ENCODE peak calls at places on chromosomes 6 and 20, in ten cellular contexts. V is heart right ventricle, Z is right atrium auricular region, X is cardiac muscle cell, E is HFFc6, F is PC-9, S is A549, G is transverse colon, I is GM12865, A is foreskin fibroblast. B is an unnamed sample.

GRCh38 chr6:96089173-96089572 is 73.4 kb downstream of the FUT9 start:
- DNase-seq in V (no peak), Z (no peak), X (peak), E (no peak), F (no peak), S (peak), G (no peak), I (peak), A (no peak), B (no peak)

GRCh38 chr6:8627085-8627861 is 191.9 kb upstream of the SLC35B3 start:
- DNase-seq in V (no peak), Z (no peak), X (no peak), E (no peak), F (no peak), S (peak), G (no peak), I (peak), A (peak), B (no peak)

GRCh38 chr6:127520061-127520460 is 926 bp upstream of the MTCL3 start:
- DNase-seq in V (no peak), Z (no peak), X (peak), E (no peak), F (no peak), S (peak), G (no peak), I (no peak), A (peak), B (no peak)

GRCh38 chr6:145744619-145745018 is 9.3 kb upstream of the EPM2A start:
- DNase-seq in V (no peak), Z (no peak), X (no peak), E (no peak), F (no peak), S (no peak), G (no peak), I (no peak), A (no peak), B (no peak)

GRCh38 chr6:43984442-43985321 is 142.6 kb downstream of the MRPL14 start:
- DNase-seq in V (no peak), Z (no peak), X (no peak), E (no peak), F (no peak), S (no peak), G (no peak), I (no peak), A (no peak), B (no peak)

GRCh38 chr6:5086294-5086890 is 1.3 kb downstream of the PPP1R3G start:
- DNase-seq in V (no peak), Z (no peak), X (no peak), E (no peak), F (no peak), S (no peak), G (no peak), I (no peak), A (no peak), B (no peak)

GRCh38 chr20:47315339-47315662 is 41.2 kb downstream of the ZMYND8 start:
- DNase-seq in V (no peak), Z (no peak), X (no peak), E (no peak), F (no peak), S (peak), G (no peak), I (no peak), A (peak), B (no peak)

GRCh38 chr6:53026526-53026925 is 31.4 kb upstream of the GSTA4 start:
- DNase-seq in V (no peak), Z (no peak), X (no peak), E (no peak), F (no peak), S (no peak), G (no peak), I (no peak), A (no peak), B (no peak)

GRCh38 chr6:7402746-7403145 is 13.1 kb downstream of the RIOK1 start:
- DNase-seq in V (no peak), Z (no peak), X (no peak), E (no peak), F (no peak), S (no peak), G (no peak), I (no peak), A (no peak), B (no peak)

GRCh38 chr6:52389626-52390360 is 27.8 kb downstream of the PAQR8 start:
- DNase-seq in V (no peak), Z (peak), X (no peak), E (peak), F (peak), S (peak), G (peak), I (peak), A (peak), B (no peak)

GRCh38 chr6:73085362-73085975 is 139.8 kb downstream of the KHDC1L start:
- DNase-seq in V (no peak), Z (no peak), X (peak), E (no peak), F (no peak), S (no peak), G (no peak), I (peak), A (no peak), B (no peak)

GRCh38 chr6:14074723-14075503 is 42.7 kb upstream of the CD83 start:
- DNase-seq in V (peak), Z (no peak), X (peak), E (no peak), F (no peak), S (peak), G (no peak), I (peak), A (peak), B (no peak)

GRCh38 chr6:56749632-56750151 is 107.0 kb upstream of the DST start:
- DNase-seq in V (no peak), Z (no peak), X (no peak), E (peak), F (peak), S (no peak), G (no peak), I (no peak), A (peak), B (no peak)

GRCh38 chr20:9474835-9475413 is 39.5 kb upstream of the LAMP5 start:
- DNase-seq in V (no peak), Z (no peak), X (no peak), E (no peak), F (no peak), S (no peak), G (no peak), I (no peak), A (peak), B (no peak)

GRCh38 chr6:166624275-166624674 is 2.8 kb downstream of the RPS6KA2 start:
- DNase-seq in V (peak), Z (peak), X (no peak), E (peak), F (no peak), S (no peak), G (no peak), I (no peak), A (peak), B (no peak)

GRCh38 chr20:53599039-53599362 is 5.4 kb upstream of the ZNF217 start:
- DNase-seq in V (no peak), Z (no peak), X (no peak), E (no peak), F (no peak), S (no peak), G (no peak), I (no peak), A (no peak), B (no peak)

GRCh38 chr20:44585042-44585968 is 2.9 kb downstream of the PKIG start:
- DNase-seq in V (no peak), Z (no peak), X (no peak), E (no peak), F (no peak), S (no peak), G (no peak), I (peak), A (no peak), B (no peak)

GRCh38 chr6:163165922-163166321 is 248.6 kb upstream of the QKI start:
- DNase-seq in V (no peak), Z (no peak), X (no peak), E (no peak), F (no peak), S (no peak), G (no peak), I (no peak), A (peak), B (no peak)

GRCh38 chr6:130453230-130453629 is 87.4 kb downstream of the TMEM200A start:
- DNase-seq in V (no peak), Z (no peak), X (no peak), E (peak), F (no peak), S (peak), G (no peak), I (peak), A (no peak), B (no peak)

GRCh38 chr20:51378171-51378928 is 164.2 kb downstream of the NFATC2 start:
- DNase-seq in V (no peak), Z (no peak), X (peak), E (no peak), F (no peak), S (peak), G (no peak), I (peak), A (no peak), B (no peak)
- TF ChIP-seq CTCF in V (no peak), Z (no peak), X (no peak), E (no peak), F (no peak), S (no peak), G (no peak), I (peak), A (no peak), B (no peak)

DNA sequence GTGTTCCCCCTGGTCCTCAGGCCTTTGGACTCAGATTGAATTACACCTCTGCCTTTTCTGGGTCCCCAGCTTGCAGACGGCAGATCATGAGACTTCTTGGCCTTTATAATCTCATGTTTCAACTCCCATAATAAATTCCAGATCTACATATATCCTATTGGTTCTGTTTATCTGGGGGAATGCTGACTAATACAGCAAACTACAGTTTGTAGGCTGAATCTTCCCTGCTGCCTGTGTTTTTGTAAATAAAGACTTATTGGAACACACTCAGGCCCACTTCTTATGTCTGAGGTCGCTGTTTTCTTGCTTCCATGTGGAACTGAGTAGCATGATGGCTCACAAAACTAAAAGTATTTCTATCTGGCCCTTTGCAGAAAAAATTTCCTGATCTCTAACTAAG is 184.7 kb downstream of the HDGFL1 start:
- DNase-seq in V (no peak), Z (no peak), X (no peak), E (no peak), F (no peak), S (no peak), G (no peak), I (no peak), A (peak), B (no peak)
- TF ChIP-seq CTCF in V (no peak), Z (no peak), X (no peak), E (no peak), F (no peak), S (no peak), G (no peak), I (no peak), A (no peak), B (no peak)

GRCh38 chr6:54267798-54268197 is 40.4 kb upstream of the TINAG start:
- DNase-seq in V (no peak), Z (no peak), X (peak), E (peak), F (no peak), S (peak), G (peak), I (peak), A (peak), B (no peak)
- TF ChIP-seq CTCF in V (no peak), Z (no peak), X (peak), E (peak), F (peak), S (peak), G (peak), I (peak), A (peak), B (peak)

GRCh38 chr6:105509506-105510331 is 106.8 kb upstream of the PREP start:
- DNase-seq in V (peak), Z (no peak), X (peak), E (no peak), F (no peak), S (peak), G (no peak), I (no peak), A (peak), B (no peak)
- TF ChIP-seq CTCF in V (no peak), Z (peak), X (peak), E (peak), F (no peak), S (peak), G (no peak), I (no peak), A (peak), B (peak)

GRCh38 chr6:36700071-36700811 is 2.6 kb downstream of the RAB44 start:
- DNase-seq in V (no peak), Z (no peak), X (no peak), E (no peak), F (peak), S (no peak), G (no peak), I (no peak), A (no peak), B (no peak)

GRCh38 chr6:36702656-36703055 is 5.0 kb downstream of the RAB44 start:
- DNase-seq in V (no peak), Z (no peak), X (no peak), E (no peak), F (peak), S (no peak), G (no peak), I (no peak), A (no peak), B (no peak)

GRCh38 chr6:36703081-36703606 is 5.5 kb downstream of the RAB44 start:
- DNase-seq in V (no peak), Z (no peak), X (no peak), E (no peak), F (no peak), S (no peak), G (no peak), I (no peak), A (no peak), B (no peak)

GRCh38 chr6:36700812-36701211 is 3.2 kb downstream of the RAB44 start:
- DNase-seq in V (no peak), Z (no peak), X (no peak), E (no peak), F (peak), S (no peak), G (no peak), I (no peak), A (no peak), B (no peak)

DNA sequence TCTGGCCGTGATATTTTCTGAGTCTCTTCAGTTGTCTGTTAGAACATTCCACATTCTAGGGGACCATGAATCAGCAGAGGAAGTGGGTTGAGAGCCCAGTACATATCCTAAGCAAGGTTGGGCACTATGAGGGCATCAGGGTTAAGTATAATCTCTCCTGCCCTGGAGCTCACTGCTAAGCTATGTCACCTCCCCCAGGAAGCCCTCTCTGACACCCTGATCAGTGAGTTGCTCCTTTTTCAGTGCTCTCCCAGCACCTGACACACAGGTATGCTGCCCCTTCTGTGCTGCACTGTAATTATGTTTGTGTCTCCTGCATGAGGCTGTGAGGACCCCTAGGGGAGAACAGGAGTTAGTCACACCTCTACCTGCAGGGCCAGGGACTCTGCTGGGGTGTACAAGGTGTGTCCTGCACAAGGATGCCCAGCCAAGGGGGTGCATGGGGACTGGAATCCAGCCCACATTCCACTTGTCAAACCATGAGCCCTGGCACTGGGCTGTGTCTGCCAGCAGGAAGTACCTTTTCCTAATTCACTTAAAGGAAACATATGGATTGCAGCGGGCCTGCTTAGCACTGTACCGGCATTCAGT is 3.9 kb downstream of the RAB44 start:
- DNase-seq in V (no peak), Z (no peak), X (no peak), E (peak), F (peak), S (no peak), G (no peak), I (peak), A (peak), B (no peak)
- TF ChIP-seq CTCF in V (no peak), Z (no peak), X (no peak), E (no peak), F (peak), S (peak), G (no peak), I (peak), A (no peak), B (peak)

DNA sequence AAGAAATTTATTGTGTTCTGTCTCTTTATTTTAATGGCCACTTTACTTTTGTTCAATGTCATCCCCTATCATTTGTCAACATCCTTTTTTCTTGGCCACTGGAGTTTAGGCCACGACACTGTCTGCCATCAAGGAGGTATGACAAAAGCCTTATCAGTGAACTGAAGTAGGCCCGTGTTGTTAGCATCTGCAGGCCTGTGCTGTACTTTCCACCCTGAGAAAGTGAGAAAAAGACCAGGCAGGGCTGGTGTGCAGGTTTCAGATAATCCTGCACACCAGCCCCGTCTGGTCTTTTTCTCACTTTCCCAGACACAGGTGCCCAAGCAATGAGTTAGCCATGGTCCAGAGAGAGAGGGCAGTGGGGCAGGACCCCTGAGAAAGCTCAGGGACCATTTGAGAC is 57.6 kb downstream of the GOPC start:
- DNase-seq in V (no peak), Z (no peak), X (peak), E (no peak), F (no peak), S (no peak), G (no peak), I (no peak), A (no peak), B (no peak)
- TF ChIP-seq CTCF in V (no peak), Z (no peak), X (no peak), E (no peak), F (no peak), S (no peak), G (no peak), I (no peak), A (no peak), B (no peak)

GRCh38 chr20:1178623-1179022 is 6.2 kb downstream of the TMEM74B start:
- DNase-seq in V (no peak), Z (no peak), X (no peak), E (no peak), F (no peak), S (no peak), G (no peak), I (no peak), A (no peak), B (no peak)

GRCh38 chr20:1174787-1175186 is 10.0 kb downstream of the TMEM74B start:
- DNase-seq in V (no peak), Z (no peak), X (no peak), E (no peak), F (no peak), S (no peak), G (no peak), I (no peak), A (no peak), B (no peak)

GRCh38 chr20:1178103-1178502 is 6.7 kb downstream of the TMEM74B start:
- DNase-seq in V (no peak), Z (no peak), X (no peak), E (no peak), F (no peak), S (no peak), G (no peak), I (no peak), A (no peak), B (no peak)

GRCh38 chr20:1180949-1181348 is 3.8 kb downstream of the TMEM74B start:
- DNase-seq in V (no peak), Z (no peak), X (no peak), E (no peak), F (no peak), S (no peak), G (no peak), I (no peak), A (no peak), B (no peak)

GRCh38 chr20:1177680-1178079 is 7.1 kb downstream of the TMEM74B start:
- DNase-seq in V (no peak), Z (no peak), X (peak), E (no peak), F (no peak), S (peak), G (no peak), I (no peak), A (peak), B (no peak)
- TF ChIP-seq CTCF in V (no peak), Z (no peak), X (no peak), E (peak), F (no peak), S (peak), G (no peak), I (no peak), A (no peak), B (peak)

GRCh38 chr6:16275230-16275574 is 36.8 kb downstream of the GMPR start:
- DNase-seq in V (no peak), Z (no peak), X (no peak), E (no peak), F (no peak), S (no peak), G (no peak), I (no peak), A (no peak), B (no peak)

GRCh38 chr6:16274519-16275229 is 36.3 kb downstream of the GMPR start:
- DNase-seq in V (no peak), Z (no peak), X (no peak), E (no peak), F (no peak), S (no peak), G (no peak), I (no peak), A (no peak), B (no peak)

GRCh38 chr6:16278048-16278724 is 39.8 kb downstream of the GMPR start:
- DNase-seq in V (no peak), Z (no peak), X (peak), E (no peak), F (no peak), S (no peak), G (no peak), I (no peak), A (no peak), B (no peak)

GRCh38 chr6:16278750-16279149 is 40.4 kb downstream of the GMPR start:
- DNase-seq in V (no peak), Z (no peak), X (no peak), E (no peak), F (no peak), S (no peak), G (no peak), I (no peak), A (no peak), B (no peak)

GRCh38 chr6:16276991-16277981 is 38.9 kb downstream of the GMPR start:
- DNase-seq in V (peak), Z (peak), X (peak), E (peak), F (peak), S (peak), G (peak), I (peak), A (peak), B (no peak)
- TF ChIP-seq CTCF in V (no peak), Z (no peak), X (peak), E (peak), F (peak), S (peak), G (no peak), I (peak), A (peak), B (peak)

DNA sequence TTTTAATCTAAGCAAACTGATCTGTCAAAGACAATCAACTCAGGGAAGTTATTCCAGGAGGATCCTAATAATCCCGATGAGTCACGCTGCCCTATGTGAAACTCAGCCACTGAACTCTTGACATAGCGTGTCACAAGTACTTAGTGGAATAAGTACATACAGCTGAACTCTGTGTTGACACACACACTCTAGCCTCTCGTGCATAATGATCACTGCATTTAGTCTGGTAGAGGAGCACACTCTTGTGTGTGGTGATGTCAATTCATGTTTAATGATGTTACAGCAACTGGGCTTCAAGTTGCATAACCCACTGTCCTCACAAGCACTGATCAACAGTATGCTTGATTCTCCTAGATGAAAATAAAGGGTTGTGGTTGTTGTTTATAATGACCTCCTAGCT is 148.3 kb downstream of the HACE1 start:
- DNase-seq in V (no peak), Z (no peak), X (no peak), E (peak), F (no peak), S (peak), G (no peak), I (no peak), A (peak), B (no peak)
- TF ChIP-seq CTCF in V (no peak), Z (no peak), X (no peak), E (no peak), F (no peak), S (no peak), G (no peak), I (no peak), A (no peak), B (no peak)

DNA sequence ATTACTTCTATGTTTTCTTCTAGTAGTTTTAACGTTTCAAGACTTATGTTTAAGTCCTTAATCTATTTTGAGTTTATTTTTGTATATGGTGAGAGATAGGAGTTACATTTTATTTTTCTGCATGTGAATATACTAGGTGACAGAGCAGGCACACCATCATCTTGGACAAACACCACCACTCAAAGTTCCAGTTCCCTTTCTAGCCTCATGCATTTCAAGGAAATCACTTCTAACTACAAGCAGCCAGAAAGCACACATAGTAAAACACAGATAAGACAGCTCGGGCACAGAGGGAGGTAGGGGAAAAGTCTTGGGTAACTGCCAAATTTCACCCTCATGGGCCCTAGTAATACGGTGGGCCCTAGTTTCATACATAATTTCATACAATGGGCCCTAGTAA is 609.4 kb upstream of the HS3ST5 start:
- DNase-seq in V (no peak), Z (no peak), X (no peak), E (no peak), F (no peak), S (no peak), G (no peak), I (no peak), A (no peak), B (no peak)
- TF ChIP-seq CTCF in V (no peak), Z (no peak), X (no peak), E (no peak), F (no peak), S (no peak), G (no peak), I (no peak), A (no peak), B (no peak)

B was measured in D721Med.